ENCODE peak calls at places on chromosome 6, in seven cellular contexts. One of them, this sample, is unnamed.
A peak's percentile ranks its signal among the peaks of the same experiment; 100 is the strongest.

GRCh38 chr6:151483968-151484367 is 9.8 kb upstream of the CCDC170 start:
- DNase-seq in occipital lobe: no peak
- DNase-seq in NCI-H2029: no peak
- DNase-seq in fibroblast of mammary gland: no peak
- DNase-seq in choroid plexus epithelial cell: no peak
- DNase-seq in HCT116: no peak
- DNase-seq in activated CD4-positive, alpha-beta T cell treated with anti-CD3 and anti-CD28 coated beads, Interleukin-2, amount 10 ng/mL, durations not matched to agents 7 days and 5 days: no peak
- DNase-seq in this sample: no peak

GRCh38 chr6:170446841-170447560 is 106.1 kb downstream of the PSMB1 start:
- DNase-seq in occipital lobe: no peak
- DNase-seq in NCI-H2029: no peak
- DNase-seq in fibroblast of mammary gland: no peak
- DNase-seq in choroid plexus epithelial cell: no peak
- DNase-seq in HCT116: no peak
- DNase-seq in activated CD4-positive, alpha-beta T cell treated with anti-CD3 and anti-CD28 coated beads, Interleukin-2, amount 10 ng/mL, durations not matched to agents 7 days and 5 days: no peak
- DNase-seq in this sample: peak; percentile 59

GRCh38 chr6:90610671-90611542 is 24.0 kb upstream of the MAP3K7 start:
- DNase-seq in occipital lobe: peak; percentile 56
- DNase-seq in NCI-H2029: no peak
- DNase-seq in fibroblast of mammary gland: no peak
- DNase-seq in choroid plexus epithelial cell: peak; percentile 26
- DNase-seq in HCT116: no peak
- DNase-seq in activated CD4-positive, alpha-beta T cell treated with anti-CD3 and anti-CD28 coated beads, Interleukin-2, amount 10 ng/mL, durations not matched to agents 7 days and 5 days: peak; percentile 18
- DNase-seq in this sample: peak; percentile 81

GRCh38 chr6:12083763-12084162 is 71.7 kb downstream of the HIVEP1 start:
- DNase-seq in occipital lobe: no peak
- DNase-seq in NCI-H2029: no peak
- DNase-seq in fibroblast of mammary gland: no peak
- DNase-seq in choroid plexus epithelial cell: peak; percentile 45
- DNase-seq in HCT116: no peak
- DNase-seq in activated CD4-positive, alpha-beta T cell treated with anti-CD3 and anti-CD28 coated beads, Interleukin-2, amount 10 ng/mL, durations not matched to agents 7 days and 5 days: no peak
- DNase-seq in this sample: no peak

GRCh38 chr6:138188278-138188923 is 26.7 kb downstream of the ARFGEF3 start:
- DNase-seq in occipital lobe: no peak
- DNase-seq in NCI-H2029: no peak
- DNase-seq in fibroblast of mammary gland: no peak
- DNase-seq in choroid plexus epithelial cell: no peak
- DNase-seq in HCT116: no peak
- DNase-seq in activated CD4-positive, alpha-beta T cell treated with anti-CD3 and anti-CD28 coated beads, Interleukin-2, amount 10 ng/mL, durations not matched to agents 7 days and 5 days: no peak
- DNase-seq in this sample: no peak

GRCh38 chr6:156948807-156949206 is 171.6 kb downstream of the ARID1B start:
- DNase-seq in occipital lobe: no peak
- DNase-seq in NCI-H2029: no peak
- DNase-seq in fibroblast of mammary gland: peak; percentile 82
- DNase-seq in choroid plexus epithelial cell: peak; percentile 82
- DNase-seq in HCT116: peak; percentile 41
- DNase-seq in activated CD4-positive, alpha-beta T cell treated with anti-CD3 and anti-CD28 coated beads, Interleukin-2, amount 10 ng/mL, durations not matched to agents 7 days and 5 days: no peak
- DNase-seq in this sample: no peak

GRCh38 chr6:139508023-139508422 is 133.6 kb upstream of the CITED2 start:
- DNase-seq in occipital lobe: no peak
- DNase-seq in NCI-H2029: no peak
- DNase-seq in fibroblast of mammary gland: peak; percentile 42
- DNase-seq in choroid plexus epithelial cell: no peak
- DNase-seq in HCT116: no peak
- DNase-seq in activated CD4-positive, alpha-beta T cell treated with anti-CD3 and anti-CD28 coated beads, Interleukin-2, amount 10 ng/mL, durations not matched to agents 7 days and 5 days: no peak
- DNase-seq in this sample: no peak

GRCh38 chr6:133306876-133307275 is 65.7 kb downstream of the EYA4 start:
- DNase-seq in occipital lobe: no peak
- DNase-seq in NCI-H2029: no peak
- DNase-seq in fibroblast of mammary gland: no peak
- DNase-seq in choroid plexus epithelial cell: no peak
- DNase-seq in HCT116: no peak
- DNase-seq in activated CD4-positive, alpha-beta T cell treated with anti-CD3 and anti-CD28 coated beads, Interleukin-2, amount 10 ng/mL, durations not matched to agents 7 days and 5 days: no peak
- DNase-seq in this sample: no peak

GRCh38 chr6:105179244-105180065 is at the start of gene POPDC3:
- DNase-seq in occipital lobe: peak; percentile 11
- DNase-seq in NCI-H2029: peak; percentile 12
- DNase-seq in fibroblast of mammary gland: peak; percentile 52
- DNase-seq in choroid plexus epithelial cell: peak; percentile 47
- DNase-seq in HCT116: no peak
- DNase-seq in activated CD4-positive, alpha-beta T cell treated with anti-CD3 and anti-CD28 coated beads, Interleukin-2, amount 10 ng/mL, durations not matched to agents 7 days and 5 days: no peak
- DNase-seq in this sample: no peak

GRCh38 chr6:22785036-22785435 is 215.7 kb downstream of the HDGFL1 start:
- DNase-seq in occipital lobe: peak; percentile 10
- DNase-seq in NCI-H2029: no peak
- DNase-seq in fibroblast of mammary gland: no peak
- DNase-seq in choroid plexus epithelial cell: peak; percentile 16
- DNase-seq in HCT116: no peak
- DNase-seq in activated CD4-positive, alpha-beta T cell treated with anti-CD3 and anti-CD28 coated beads, Interleukin-2, amount 10 ng/mL, durations not matched to agents 7 days and 5 days: no peak
- DNase-seq in this sample: no peak

GRCh38 chr6:116218172-116218633 is 35.7 kb downstream of the TSPYL4 start:
- DNase-seq in occipital lobe: no peak
- DNase-seq in NCI-H2029: peak; percentile 76
- DNase-seq in fibroblast of mammary gland: peak; percentile 28
- DNase-seq in choroid plexus epithelial cell: peak; percentile 49
- DNase-seq in HCT116: no peak
- DNase-seq in activated CD4-positive, alpha-beta T cell treated with anti-CD3 and anti-CD28 coated beads, Interleukin-2, amount 10 ng/mL, durations not matched to agents 7 days and 5 days: no peak
- DNase-seq in this sample: no peak

GRCh38 chr6:12587096-12587495 is 129.5 kb upstream of the PHACTR1 start:
- DNase-seq in occipital lobe: no peak
- DNase-seq in NCI-H2029: no peak
- DNase-seq in fibroblast of mammary gland: no peak
- DNase-seq in choroid plexus epithelial cell: no peak
- DNase-seq in HCT116: no peak
- DNase-seq in activated CD4-positive, alpha-beta T cell treated with anti-CD3 and anti-CD28 coated beads, Interleukin-2, amount 10 ng/mL, durations not matched to agents 7 days and 5 days: no peak
- DNase-seq in this sample: no peak

GRCh38 chr6:13406781-13407180 is 78.4 kb upstream of the TBC1D7 start:
- DNase-seq in occipital lobe: peak; percentile 33
- DNase-seq in NCI-H2029: peak; percentile 32
- DNase-seq in fibroblast of mammary gland: no peak
- DNase-seq in choroid plexus epithelial cell: peak; percentile 49
- DNase-seq in HCT116: peak; percentile 16
- DNase-seq in activated CD4-positive, alpha-beta T cell treated with anti-CD3 and anti-CD28 coated beads, Interleukin-2, amount 10 ng/mL, durations not matched to agents 7 days and 5 days: no peak
- DNase-seq in this sample: no peak

GRCh38 chr6:26158581-26159416 is 71.6 kb downstream of the HFE start:
- DNase-seq in occipital lobe: no peak
- DNase-seq in NCI-H2029: peak; percentile 28
- DNase-seq in fibroblast of mammary gland: peak; percentile 56
- DNase-seq in choroid plexus epithelial cell: peak; percentile 54
- DNase-seq in HCT116: no peak
- DNase-seq in activated CD4-positive, alpha-beta T cell treated with anti-CD3 and anti-CD28 coated beads, Interleukin-2, amount 10 ng/mL, durations not matched to agents 7 days and 5 days: peak; percentile 80
- DNase-seq in this sample: peak; percentile 84

GRCh38 chr6:43798688-43799444 is 28.9 kb downstream of the VEGFA start:
- DNase-seq in occipital lobe: no peak
- DNase-seq in NCI-H2029: peak; percentile 62
- DNase-seq in fibroblast of mammary gland: peak; percentile 86
- DNase-seq in choroid plexus epithelial cell: peak; percentile 56
- DNase-seq in HCT116: peak; percentile 92
- DNase-seq in activated CD4-positive, alpha-beta T cell treated with anti-CD3 and anti-CD28 coated beads, Interleukin-2, amount 10 ng/mL, durations not matched to agents 7 days and 5 days: no peak
- DNase-seq in this sample: peak; percentile 93

GRCh38 chr6:161198176-161198575 is 75.7 kb downstream of the AGPAT4 start:
- DNase-seq in occipital lobe: no peak
- DNase-seq in NCI-H2029: no peak
- DNase-seq in fibroblast of mammary gland: peak; percentile 71
- DNase-seq in choroid plexus epithelial cell: no peak
- DNase-seq in HCT116: no peak
- DNase-seq in activated CD4-positive, alpha-beta T cell treated with anti-CD3 and anti-CD28 coated beads, Interleukin-2, amount 10 ng/mL, durations not matched to agents 7 days and 5 days: no peak
- DNase-seq in this sample: no peak

GRCh38 chr6:131781717-131782116 is 26.1 kb upstream of the ENPP1 start:
- DNase-seq in occipital lobe: no peak
- DNase-seq in NCI-H2029: no peak
- DNase-seq in fibroblast of mammary gland: no peak
- DNase-seq in choroid plexus epithelial cell: no peak
- DNase-seq in HCT116: no peak
- DNase-seq in activated CD4-positive, alpha-beta T cell treated with anti-CD3 and anti-CD28 coated beads, Interleukin-2, amount 10 ng/mL, durations not matched to agents 7 days and 5 days: no peak
- DNase-seq in this sample: no peak

GRCh38 chr6:117810269-117810668 is 96.8 kb upstream of the SLC35F1 start:
- DNase-seq in occipital lobe: no peak
- DNase-seq in NCI-H2029: no peak
- DNase-seq in fibroblast of mammary gland: no peak
- DNase-seq in choroid plexus epithelial cell: no peak
- DNase-seq in HCT116: no peak
- DNase-seq in activated CD4-positive, alpha-beta T cell treated with anti-CD3 and anti-CD28 coated beads, Interleukin-2, amount 10 ng/mL, durations not matched to agents 7 days and 5 days: no peak
- DNase-seq in this sample: no peak

GRCh38 chr6:56842602-56843475 is 112.1 kb upstream of the BEND6 start:
- DNase-seq in occipital lobe: peak; percentile 46
- DNase-seq in NCI-H2029: no peak
- DNase-seq in fibroblast of mammary gland: peak; percentile 66
- DNase-seq in choroid plexus epithelial cell: peak; percentile 55
- DNase-seq in HCT116: no peak
- DNase-seq in activated CD4-positive, alpha-beta T cell treated with anti-CD3 and anti-CD28 coated beads, Interleukin-2, amount 10 ng/mL, durations not matched to agents 7 days and 5 days: no peak
- DNase-seq in this sample: peak; percentile 79

GRCh38 chr6:112234596-112234995 is 19.8 kb downstream of the LAMA4 start:
- DNase-seq in occipital lobe: no peak
- DNase-seq in NCI-H2029: no peak
- DNase-seq in fibroblast of mammary gland: peak; percentile 72
- DNase-seq in choroid plexus epithelial cell: peak; percentile 77
- DNase-seq in HCT116: no peak
- DNase-seq in activated CD4-positive, alpha-beta T cell treated with anti-CD3 and anti-CD28 coated beads, Interleukin-2, amount 10 ng/mL, durations not matched to agents 7 days and 5 days: no peak
- DNase-seq in this sample: no peak

GRCh38 chr6:39347201-39347600 is 24.7 kb upstream of the KCNK16 start:
- DNase-seq in occipital lobe: no peak
- DNase-seq in NCI-H2029: peak; percentile 66
- DNase-seq in fibroblast of mammary gland: no peak
- DNase-seq in choroid plexus epithelial cell: peak; percentile 30
- DNase-seq in HCT116: no peak
- DNase-seq in activated CD4-positive, alpha-beta T cell treated with anti-CD3 and anti-CD28 coated beads, Interleukin-2, amount 10 ng/mL, durations not matched to agents 7 days and 5 days: no peak
- DNase-seq in this sample: peak; percentile 33

GRCh38 chr6:2187826-2188225 is 57.6 kb downstream of the GMDS start:
- DNase-seq in occipital lobe: no peak
- DNase-seq in NCI-H2029: no peak
- DNase-seq in fibroblast of mammary gland: no peak
- DNase-seq in choroid plexus epithelial cell: no peak
- DNase-seq in HCT116: no peak
- DNase-seq in activated CD4-positive, alpha-beta T cell treated with anti-CD3 and anti-CD28 coated beads, Interleukin-2, amount 10 ng/mL, durations not matched to agents 7 days and 5 days: no peak
- DNase-seq in this sample: no peak

GRCh38 chr6:108363756-108364356 is 69.0 kb downstream of the AFG1L start:
- DNase-seq in occipital lobe: no peak
- DNase-seq in NCI-H2029: no peak
- DNase-seq in fibroblast of mammary gland: no peak
- DNase-seq in choroid plexus epithelial cell: no peak
- DNase-seq in HCT116: no peak
- DNase-seq in activated CD4-positive, alpha-beta T cell treated with anti-CD3 and anti-CD28 coated beads, Interleukin-2, amount 10 ng/mL, durations not matched to agents 7 days and 5 days: no peak
- DNase-seq in this sample: no peak

This sample was measured in kidney.